ENCODE peak calls at places on chromosomes 11 and 22, in six cellular contexts. One of them, this sample, is unnamed.

GRCh38 chr11:68447015-68447801 is 13.3 kb upstream of the PPP6R3 start:
- DNase-seq in iPS-NIHi11: peak; percentile 94
- DNase-seq in GM12891: peak; percentile 96
- DNase-seq in left cardiac atrium: peak; percentile 83
- DNase-seq in stimulated activated CD4-positive, alpha-beta T cell treated with anti-CD3 and anti-CD28 coated beads, Interleukin-4, amount 100 ng/mL, for 24 hours: peak; percentile 81
- DNase-seq in fibroblast of mammary gland: peak; percentile 66
- DNase-seq in this sample: peak; percentile 90

GRCh38 chr11:78056093-78056492 is 7.6 kb upstream of the THRSP start:
- DNase-seq in fibroblast of mammary gland: no peak
- DNase-seq in left cardiac atrium: no peak
- DNase-seq in iPS-NIHi11: no peak
- DNase-seq in stimulated activated CD4-positive, alpha-beta T cell treated with anti-CD3 and anti-CD28 coated beads, Interleukin-4, amount 100 ng/mL, for 24 hours: no peak
- DNase-seq in GM12891: no peak
- DNase-seq in this sample: no peak

GRCh38 chr11:30422389-30422788 is 99.5 kb downstream of the ARL14EP start:
- DNase-seq in stimulated activated CD4-positive, alpha-beta T cell treated with anti-CD3 and anti-CD28 coated beads, Interleukin-4, amount 100 ng/mL, for 24 hours: no peak
- DNase-seq in fibroblast of mammary gland: no peak
- DNase-seq in GM12891: no peak
- DNase-seq in left cardiac atrium: no peak
- DNase-seq in iPS-NIHi11: peak; percentile 59
- DNase-seq in this sample: no peak

GRCh38 chr22:44834065-44834464 is 81.7 kb downstream of the ARHGAP8 start:
- DNase-seq in left cardiac atrium: no peak
- DNase-seq in iPS-NIHi11: no peak
- DNase-seq in GM12891: no peak
- DNase-seq in stimulated activated CD4-positive, alpha-beta T cell treated with anti-CD3 and anti-CD28 coated beads, Interleukin-4, amount 100 ng/mL, for 24 hours: no peak
- DNase-seq in fibroblast of mammary gland: no peak
- DNase-seq in this sample: no peak

GRCh38 chr11:130588471-130588870 is 140.0 kb downstream of the ADAMTS15 start:
- DNase-seq in stimulated activated CD4-positive, alpha-beta T cell treated with anti-CD3 and anti-CD28 coated beads, Interleukin-4, amount 100 ng/mL, for 24 hours: no peak
- DNase-seq in left cardiac atrium: no peak
- DNase-seq in iPS-NIHi11: no peak
- DNase-seq in fibroblast of mammary gland: no peak
- DNase-seq in GM12891: no peak
- DNase-seq in this sample: no peak

GRCh38 chr11:12074529-12075195 is 35.7 kb upstream of the MICAL2 start:
- DNase-seq in left cardiac atrium: no peak
- DNase-seq in GM12891: no peak
- DNase-seq in fibroblast of mammary gland: peak; percentile 65
- DNase-seq in iPS-NIHi11: no peak
- DNase-seq in stimulated activated CD4-positive, alpha-beta T cell treated with anti-CD3 and anti-CD28 coated beads, Interleukin-4, amount 100 ng/mL, for 24 hours: no peak
- DNase-seq in this sample: no peak

GRCh38 chr11:19935507-19935906 is 222.9 kb downstream of the NAV2 start:
- DNase-seq in iPS-NIHi11: peak; percentile 50
- DNase-seq in GM12891: no peak
- DNase-seq in fibroblast of mammary gland: peak; percentile 68
- DNase-seq in stimulated activated CD4-positive, alpha-beta T cell treated with anti-CD3 and anti-CD28 coated beads, Interleukin-4, amount 100 ng/mL, for 24 hours: no peak
- DNase-seq in left cardiac atrium: no peak
- DNase-seq in this sample: no peak

GRCh38 chr11:107859459-107860239 is 1.1 kb upstream of the SLC35F2 start:
- DNase-seq in GM12891: no peak
- DNase-seq in iPS-NIHi11: peak; percentile 53
- DNase-seq in stimulated activated CD4-positive, alpha-beta T cell treated with anti-CD3 and anti-CD28 coated beads, Interleukin-4, amount 100 ng/mL, for 24 hours: peak; percentile 30
- DNase-seq in fibroblast of mammary gland: peak; percentile 27
- DNase-seq in left cardiac atrium: peak; percentile 56
- DNase-seq in this sample: peak; percentile 41

GRCh38 chr11:102197759-102198158 is 87.5 kb downstream of the YAP1 start:
- DNase-seq in fibroblast of mammary gland: no peak
- DNase-seq in stimulated activated CD4-positive, alpha-beta T cell treated with anti-CD3 and anti-CD28 coated beads, Interleukin-4, amount 100 ng/mL, for 24 hours: no peak
- DNase-seq in iPS-NIHi11: peak; percentile 66
- DNase-seq in left cardiac atrium: no peak
- DNase-seq in GM12891: no peak
- DNase-seq in this sample: no peak

GRCh38 chr11:80024119-80024518 is 583.3 kb upstream of the TENM4 start:
- DNase-seq in iPS-NIHi11: no peak
- DNase-seq in fibroblast of mammary gland: no peak
- DNase-seq in stimulated activated CD4-positive, alpha-beta T cell treated with anti-CD3 and anti-CD28 coated beads, Interleukin-4, amount 100 ng/mL, for 24 hours: no peak
- DNase-seq in GM12891: no peak
- DNase-seq in left cardiac atrium: no peak
- DNase-seq in this sample: no peak

GRCh38 chr11:70024036-70024772 is 53.9 kb upstream of the ANO1 start:
- DNase-seq in fibroblast of mammary gland: no peak
- DNase-seq in left cardiac atrium: no peak
- DNase-seq in stimulated activated CD4-positive, alpha-beta T cell treated with anti-CD3 and anti-CD28 coated beads, Interleukin-4, amount 100 ng/mL, for 24 hours: no peak
- DNase-seq in iPS-NIHi11: no peak
- DNase-seq in GM12891: no peak
- DNase-seq in this sample: no peak

GRCh38 chr11:46208803-46209202 is 68.7 kb upstream of the CREB3L1 start:
- DNase-seq in fibroblast of mammary gland: no peak
- DNase-seq in GM12891: no peak
- DNase-seq in stimulated activated CD4-positive, alpha-beta T cell treated with anti-CD3 and anti-CD28 coated beads, Interleukin-4, amount 100 ng/mL, for 24 hours: no peak
- DNase-seq in left cardiac atrium: no peak
- DNase-seq in iPS-NIHi11: no peak
- DNase-seq in this sample: no peak

GRCh38 chr11:35477871-35478270 is 47.5 kb downstream of the PAMR1 start:
- DNase-seq in stimulated activated CD4-positive, alpha-beta T cell treated with anti-CD3 and anti-CD28 coated beads, Interleukin-4, amount 100 ng/mL, for 24 hours: no peak
- DNase-seq in fibroblast of mammary gland: no peak
- DNase-seq in GM12891: no peak
- DNase-seq in iPS-NIHi11: peak; percentile 12
- DNase-seq in left cardiac atrium: no peak
- DNase-seq in this sample: no peak

GRCh38 chr11:76561245-76561644 is 109.3 kb downstream of the LRRC32 start:
- DNase-seq in stimulated activated CD4-positive, alpha-beta T cell treated with anti-CD3 and anti-CD28 coated beads, Interleukin-4, amount 100 ng/mL, for 24 hours: no peak
- DNase-seq in fibroblast of mammary gland: no peak
- DNase-seq in GM12891: no peak
- DNase-seq in left cardiac atrium: no peak
- DNase-seq in iPS-NIHi11: no peak
- DNase-seq in this sample: no peak

GRCh38 chr11:1196516-1197391 is 26.1 kb upstream of the MUC5B start:
- DNase-seq in left cardiac atrium: peak; percentile 18
- DNase-seq in stimulated activated CD4-positive, alpha-beta T cell treated with anti-CD3 and anti-CD28 coated beads, Interleukin-4, amount 100 ng/mL, for 24 hours: no peak
- DNase-seq in iPS-NIHi11: peak; percentile 5
- DNase-seq in fibroblast of mammary gland: no peak
- DNase-seq in GM12891: no peak
- DNase-seq in this sample: no peak

GRCh38 chr11:65867284-65868071 is 5.1 kb downstream of the EFEMP2 start:
- DNase-seq in left cardiac atrium: peak; percentile 33
- DNase-seq in iPS-NIHi11: peak; percentile 60
- DNase-seq in GM12891: no peak
- DNase-seq in fibroblast of mammary gland: no peak
- DNase-seq in stimulated activated CD4-positive, alpha-beta T cell treated with anti-CD3 and anti-CD28 coated beads, Interleukin-4, amount 100 ng/mL, for 24 hours: no peak
- DNase-seq in this sample: no peak